ENCODE peak calls at places on chromosomes 6 and 20, in seven cellular contexts. H, O, N, G, R, E and M are unnamed samples. For H3K9me3, the result is how much of the 10 kb centered on the place peaks cover.

GRCh38 chr6:121956782-121957181 is 442.7 kb upstream of the HSF2 start:
- DNase-seq in O (no peak), G (no peak), E (no peak), H (no peak), R (no peak), N (no peak), M (no peak)

GRCh38 chr6:2110504-2110903 is 134.9 kb downstream of the GMDS start:
- DNase-seq in O (peak), E (no peak), G (no peak), N (no peak), H (no peak), R (no peak), M (no peak)

GRCh38 chr6:87183687-87184086 is 28.3 kb downstream of the ZNF292 start:
- DNase-seq in O (peak), G (no peak), H (no peak), N (no peak), R (no peak), E (no peak), M (no peak)

GRCh38 chr6:11098009-11098408 is 4.4 kb downstream of the SMIM13 start:
- DNase-seq in O (no peak), R (no peak), G (no peak), N (no peak), H (no peak), E (no peak), M (no peak)

GRCh38 chr6:143549221-143549620 is 37.7 kb upstream of the FUCA2 start:
- DNase-seq in N (no peak), R (no peak), E (no peak), O (no peak), H (no peak), G (no peak), M (no peak)

GRCh38 chr6:42745638-42746451 is at the start of gene TBCC:
- DNase-seq in R (peak), G (peak), E (peak), O (peak), N (peak), H (peak), M (peak)

GRCh38 chr6:157390273-157391060 is 9.5 kb downstream of the ZDHHC14 start:
- DNase-seq in E (no peak), G (no peak), N (no peak), O (no peak), R (no peak), H (no peak), M (no peak)

GRCh38 chr20:63657260-63657936 is 714 bp upstream of the RTEL1 start:
- DNase-seq in N (no peak), E (no peak), O (no peak), G (no peak), H (no peak), R (no peak), M (peak)

GRCh38 chr6:4920914-4921410 is 82.9 kb downstream of the RPP40 start:
- DNase-seq in O (peak), E (no peak), R (no peak), G (no peak), H (no peak), N (no peak), M (no peak)

GRCh38 chr6:34696189-34696738 is 303 bp downstream of the ILRUN start:
- DNase-seq in O (peak), H (peak), E (no peak), G (peak), N (no peak), R (no peak), M (no peak)

GRCh38 chr6:11525468-11526155 is 11.9 kb upstream of the TMEM170B start:
- DNase-seq in G (no peak), E (no peak), H (no peak), R (no peak), O (peak), N (no peak), M (no peak)

GRCh38 chr6:162198925-162199324 is 528.6 kb downstream of the PRKN start:
- DNase-seq in H (no peak), R (no peak), O (no peak), E (no peak), N (no peak), G (no peak), M (no peak)

GRCh38 chr6:131819507-131820228 is 11.8 kb downstream of the ENPP1 start:
- DNase-seq in O (peak), E (no peak), H (no peak), G (no peak), R (no peak), N (no peak), M (no peak)

GRCh38 chr6:152748843-152749242 is 1.8 kb upstream of the VIP start:
- DNase-seq in N (no peak), G (no peak), H (no peak), E (no peak), R (no peak), O (peak), M (no peak)

GRCh38 chr6:144586986-144587385 is 301.9 kb downstream of the UTRN start:
- DNase-seq in O (no peak), H (no peak), G (no peak), E (no peak), R (no peak), N (no peak), M (no peak)

GRCh38 chr6:158460602-158461092 is 99.2 kb upstream of the TMEM181 start:
- DNase-seq in G (no peak), R (no peak), N (no peak), E (no peak), H (no peak), O (peak), M (no peak)

GRCh38 chr20:59253779-59254319 is 46.6 kb upstream of the EDN3 start:
- DNase-seq in E (peak), N (no peak), O (no peak), G (no peak), H (peak), R (no peak), M (no peak)

GRCh38 chr6:36925809-36926208 is 28.7 kb upstream of the PI16 start:
- DNase-seq in H (no peak), G (no peak), O (no peak), N (no peak), E (no peak), R (no peak), M (no peak)

GRCh38 chr6:82611751-82612150 is 248.1 kb downstream of the TPBG start:
- DNase-seq in E (no peak), H (no peak), O (no peak), R (no peak), G (no peak), N (no peak), M (no peak)

GRCh38 chr6:161276605-161277155 is 2.8 kb upstream of the AGPAT4 start:
- DNase-seq in N (no peak), E (no peak), R (no peak), G (no peak), O (no peak), H (no peak), M (no peak)

GRCh38 chr20:9021216-9021615 is 47.7 kb upstream of the PLCB4 start:
- DNase-seq in N (no peak), E (no peak), G (no peak), R (no peak), H (no peak), O (no peak), M (no peak)

GRCh38 chr6:10429638-10430427 is 15.0 kb upstream of the TFAP2A start:
- DNase-seq in G (no peak), O (peak), N (no peak), H (no peak), E (no peak), R (no peak), M (no peak)

GRCh38 chr6:118284736-118285360 is 263.2 kb upstream of the PLN start:
- DNase-seq in O (peak), R (no peak), G (no peak), H (no peak), N (no peak), E (no peak), M (no peak)

GRCh38 chr20:58818585-58819285 is 32.0 kb downstream of the GNAS-AS1 start:
- DNase-seq in H (no peak), R (no peak), E (no peak), O (peak), G (no peak), N (peak), M (no peak)

GRCh38 chr6:43496370-43497128 is 13.6 kb downstream of the LRRC73 start:
- DNase-seq in N (peak), H (no peak), O (peak), R (no peak), G (no peak), E (no peak), M (no peak)

GRCh38 chr20:25277051-25277801 is 29.3 kb downstream of the PYGB start:
- DNase-seq in O (no peak), R (no peak), H (peak), N (no peak), E (no peak), G (peak), M (peak)

GRCh38 chr6:144953552-144954240 is 668.6 kb downstream of the UTRN start:
- DNase-seq in N (peak), O (peak), E (no peak), R (no peak), H (no peak), G (no peak), M (no peak)

GRCh38 chr6:109768485-109768884 is 77.4 kb downstream of the FIG4 start:
- DNase-seq in N (no peak), G (no peak), O (peak), R (no peak), H (no peak), E (no peak), M (no peak)

GRCh38 chr20:31972481-31973386 is 4.8 kb downstream of the XKR7 start:
- DNase-seq in H (no peak), R (no peak), G (no peak), N (no peak), E (no peak), O (peak), M (no peak)

GRCh38 chr6:81613606-81614005 is 138.9 kb downstream of the TENT5A start:
- DNase-seq in G (no peak), O (peak), R (no peak), E (no peak), H (no peak), N (no peak), M (no peak)

GRCh38 chr6:89657445-89658158 is 19.1 kb upstream of the LYRM2 start:
- DNase-seq in G (no peak), O (no peak), E (no peak), R (no peak), N (no peak), H (no peak), M (no peak)

DNA sequence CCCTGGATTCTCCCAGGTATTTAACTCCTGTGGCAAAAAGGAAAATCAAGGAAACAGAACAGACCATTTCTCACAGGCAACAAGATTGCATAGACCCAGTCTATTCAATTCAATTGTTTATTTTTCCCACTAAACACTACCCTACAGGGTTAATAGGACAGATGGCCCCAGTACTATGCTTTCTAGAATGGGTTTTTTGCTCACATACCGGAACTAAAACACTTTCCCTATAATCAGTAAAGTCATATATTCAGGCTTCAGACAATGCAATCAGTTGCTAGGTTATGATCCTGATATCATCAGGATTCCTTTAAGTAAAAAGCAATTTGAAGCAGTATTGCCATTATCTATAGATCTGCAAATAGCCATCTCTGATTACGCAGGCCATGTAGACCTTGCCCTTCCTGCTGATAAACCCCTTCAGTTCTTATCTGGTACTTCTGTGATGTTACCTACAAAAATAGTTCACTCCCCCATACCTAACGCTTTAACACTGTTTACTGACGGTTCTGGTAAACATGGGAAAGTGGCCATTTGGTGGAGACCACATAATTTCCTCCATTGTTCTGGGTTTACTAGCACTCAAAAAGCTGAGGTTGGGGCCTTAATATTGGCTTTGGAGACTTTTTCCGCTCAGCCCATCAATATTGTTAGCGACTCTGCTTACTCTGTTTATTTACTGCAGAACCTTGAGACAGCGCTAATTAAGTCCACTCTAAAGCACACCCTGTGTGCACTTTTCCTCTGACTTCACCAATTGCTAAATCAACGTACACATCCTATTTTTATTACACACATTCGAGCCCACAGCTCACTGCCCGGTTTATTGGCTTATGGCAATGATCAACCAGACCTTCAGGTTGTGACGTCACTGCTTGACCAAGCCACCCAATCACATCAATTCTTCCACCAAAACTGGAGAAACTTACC is 666.0 kb downstream of the PHF3 start:
- DNase-seq in R (no peak), O (no peak), G (no peak), E (no peak), N (no peak), H (peak), M (no peak)
- H3K9me3 ChIP-seq in R (under half), O (under half), G (under half), E (under half), N (under half), H (under half), M (under half)

GRCh38 chr6:167317172-167317571 is 7.7 kb upstream of the TTLL2 start:
- DNase-seq in G (no peak), H (no peak), R (no peak), O (no peak), E (no peak), N (no peak), M (peak)
- H3K9me3 ChIP-seq in G (under half), H (under half), R (under half), O (under half), E (under half), N (under half), M (under half)

DNA sequence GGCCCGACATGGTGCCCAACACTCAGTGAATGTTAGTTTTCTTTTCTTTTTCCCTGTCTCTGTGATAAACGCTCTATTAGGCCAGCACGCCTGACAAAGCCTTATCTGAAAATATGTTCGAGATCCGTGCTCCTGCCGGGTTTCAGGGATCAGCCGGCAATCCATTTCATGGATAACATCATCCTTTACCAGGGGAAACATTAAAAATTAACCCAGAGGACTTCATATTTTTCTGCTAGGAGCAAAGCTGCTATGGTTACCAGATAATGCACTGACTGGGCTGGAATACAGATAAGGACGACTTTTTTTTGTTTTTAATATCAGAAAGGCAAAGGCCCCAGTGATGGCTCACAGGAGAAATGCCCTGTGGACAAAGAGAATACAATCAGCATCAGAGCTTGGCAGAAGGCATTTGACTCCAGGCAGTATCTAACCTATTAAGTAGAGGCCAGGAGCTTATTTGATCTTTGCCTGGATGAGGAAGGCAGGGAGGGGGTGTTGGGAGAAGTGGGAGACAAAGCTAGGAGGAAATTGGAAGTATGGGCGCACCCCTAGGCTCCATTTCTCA is 482.0 kb upstream of the CHD6 start:
- DNase-seq in E (no peak), G (no peak), O (no peak), H (no peak), R (no peak), N (no peak), M (no peak)
- H3K9me3 ChIP-seq in E (under half), G (under half), O (under half), H (under half), R (under half), N (under half), M (under half)

DNA sequence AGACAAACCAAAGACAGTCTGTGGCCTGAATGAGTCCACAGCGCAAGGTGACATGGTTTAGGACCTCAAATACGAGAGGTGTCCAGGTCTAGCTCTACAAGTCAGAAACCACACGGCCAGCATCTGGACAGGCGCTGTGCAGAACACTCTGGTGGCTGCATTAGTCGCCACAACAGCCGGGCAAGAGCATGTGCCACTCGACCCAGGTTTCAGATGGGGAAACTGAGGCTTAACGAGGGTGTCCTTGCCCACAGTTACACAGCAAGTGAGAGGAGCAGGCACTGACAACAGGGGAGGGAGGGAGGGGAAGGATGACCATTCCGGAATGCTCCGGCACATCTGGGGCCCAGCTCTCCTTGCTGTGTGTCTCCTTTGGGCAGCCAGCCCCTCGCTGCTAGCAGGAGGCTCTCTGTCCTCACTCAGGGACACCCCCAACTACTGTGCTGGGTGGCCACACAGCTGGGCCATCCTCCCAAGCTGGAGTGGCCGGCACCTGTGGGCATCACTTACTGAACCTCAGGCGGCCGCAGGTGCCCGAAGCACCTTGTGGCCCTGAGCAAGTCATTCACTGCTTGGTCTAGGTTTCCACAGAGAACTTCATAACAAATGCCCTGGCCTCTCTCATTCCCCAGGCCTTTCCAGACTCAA is 6.6 kb downstream of the DLL1 start:
- DNase-seq in R (no peak), G (peak), H (no peak), O (no peak), E (no peak), N (no peak), M (peak)
- H3K9me3 ChIP-seq in R (under half), G (under half), H (under half), O (under half), E (under half), N (under half), M (under half)

GRCh38 chr6:119481098-119481497 is 131.5 kb upstream of the MAN1A1 start:
- DNase-seq in G (no peak), O (no peak), H (no peak), E (no peak), N (no peak), R (no peak), M (no peak)
- H3K9me3 ChIP-seq in G (under half), O (under half), H (under half), E (under half), N (under half), R (under half), M (under half)

DNA sequence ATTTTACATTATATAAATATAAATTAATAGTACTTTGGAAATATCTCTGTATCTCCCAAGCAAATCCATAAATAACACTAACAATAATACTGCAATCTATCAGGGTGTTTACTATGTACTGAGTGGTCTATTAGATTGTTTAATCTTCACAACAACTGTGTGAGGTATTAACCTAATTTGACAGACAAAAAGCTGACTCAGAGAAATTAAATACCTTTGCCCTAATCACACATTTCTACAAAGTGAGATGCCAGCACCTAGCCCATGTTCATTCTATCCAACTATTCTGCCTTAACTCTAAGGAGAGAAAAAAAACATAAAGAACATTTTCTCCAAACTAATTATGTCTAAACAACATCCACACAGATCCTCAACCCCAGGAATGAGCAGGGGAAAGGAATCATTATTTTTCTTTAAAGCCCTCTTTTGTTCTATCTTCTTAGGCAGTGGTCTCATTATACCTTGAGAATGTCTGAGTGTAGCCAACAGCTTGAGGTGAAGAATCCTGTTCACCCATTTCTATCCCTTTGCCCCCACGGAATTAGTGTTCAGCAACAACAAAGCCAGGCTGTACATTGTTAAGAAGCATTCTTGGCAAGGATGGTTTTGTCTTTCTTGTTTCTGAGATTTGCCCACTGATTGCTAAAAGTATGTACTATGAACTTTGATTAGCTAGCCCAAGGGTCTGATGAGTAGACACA is 42.7 kb downstream of the PRL start:
- DNase-seq in N (no peak), G (no peak), O (no peak), E (no peak), R (no peak), H (no peak), M (no peak)
- H3K9me3 ChIP-seq in N (under half), G (under half), O (under half), E (under half), R (under half), H (under half), M (under half)